ENCODE peak calls at places on chromosomes 2 and 18, in seven cellular contexts. One of them, this sample, is unnamed. For H3K27me3, the result is how much of the 10 kb centered on the place peaks cover.

GRCh38 chr2:196275646-196276352 is 104.4 kb upstream of the STK17B start:
- DNase-seq in endothelial cell of umbilical vein: no peak
- DNase-seq in ovary: no peak
- DNase-seq in endodermal cell: no peak
- DNase-seq in brain microvascular endothelial cell: peak
- DNase-seq in suprapubic skin: no peak
- DNase-seq in left lung: no peak
- DNase-seq in this sample: no peak

GRCh38 chr2:217124050-217124449 is 264.2 kb upstream of the TNP1 start:
- DNase-seq in endothelial cell of umbilical vein: no peak
- DNase-seq in brain microvascular endothelial cell: no peak
- DNase-seq in suprapubic skin: no peak
- DNase-seq in left lung: no peak
- DNase-seq in ovary: no peak
- DNase-seq in endodermal cell: no peak
- DNase-seq in this sample: no peak

GRCh38 chr18:57581301-57581934 is 5.1 kb downstream of the FECH start:
- DNase-seq in endodermal cell: no peak
- DNase-seq in endothelial cell of umbilical vein: no peak
- DNase-seq in ovary: no peak
- DNase-seq in left lung: no peak
- DNase-seq in brain microvascular endothelial cell: no peak
- DNase-seq in suprapubic skin: no peak
- DNase-seq in this sample: no peak

GRCh38 chr2:85132834-85133637 is at the start of gene TCF7L1:
- DNase-seq in endodermal cell: peak
- DNase-seq in ovary: peak
- DNase-seq in suprapubic skin: peak
- DNase-seq in left lung: peak
- DNase-seq in brain microvascular endothelial cell: peak
- DNase-seq in endothelial cell of umbilical vein: peak
- DNase-seq in this sample: peak

GRCh38 chr2:19178175-19178574 is 180.2 kb downstream of the OSR1 start:
- DNase-seq in suprapubic skin: no peak
- DNase-seq in endothelial cell of umbilical vein: no peak
- DNase-seq in ovary: no peak
- DNase-seq in endodermal cell: no peak
- DNase-seq in brain microvascular endothelial cell: peak
- DNase-seq in left lung: no peak
- DNase-seq in this sample: peak

GRCh38 chr2:142545036-142545435 is 332.4 kb upstream of the KYNU start:
- DNase-seq in suprapubic skin: no peak
- DNase-seq in brain microvascular endothelial cell: no peak
- DNase-seq in endothelial cell of umbilical vein: no peak
- DNase-seq in endodermal cell: no peak
- DNase-seq in left lung: no peak
- DNase-seq in ovary: no peak
- DNase-seq in this sample: no peak

GRCh38 chr2:104790100-104790811 is 63.7 kb upstream of the POU3F3 start:
- DNase-seq in endodermal cell: peak
- DNase-seq in ovary: no peak
- DNase-seq in endothelial cell of umbilical vein: no peak
- DNase-seq in brain microvascular endothelial cell: peak
- DNase-seq in left lung: no peak
- DNase-seq in suprapubic skin: no peak
- DNase-seq in this sample: no peak

GRCh38 chr2:20618468-20618885 is 32.4 kb downstream of the HS1BP3 start:
- DNase-seq in endothelial cell of umbilical vein: no peak
- DNase-seq in brain microvascular endothelial cell: no peak
- DNase-seq in left lung: no peak
- DNase-seq in suprapubic skin: peak
- DNase-seq in ovary: no peak
- DNase-seq in endodermal cell: no peak
- DNase-seq in this sample: no peak

DNA sequence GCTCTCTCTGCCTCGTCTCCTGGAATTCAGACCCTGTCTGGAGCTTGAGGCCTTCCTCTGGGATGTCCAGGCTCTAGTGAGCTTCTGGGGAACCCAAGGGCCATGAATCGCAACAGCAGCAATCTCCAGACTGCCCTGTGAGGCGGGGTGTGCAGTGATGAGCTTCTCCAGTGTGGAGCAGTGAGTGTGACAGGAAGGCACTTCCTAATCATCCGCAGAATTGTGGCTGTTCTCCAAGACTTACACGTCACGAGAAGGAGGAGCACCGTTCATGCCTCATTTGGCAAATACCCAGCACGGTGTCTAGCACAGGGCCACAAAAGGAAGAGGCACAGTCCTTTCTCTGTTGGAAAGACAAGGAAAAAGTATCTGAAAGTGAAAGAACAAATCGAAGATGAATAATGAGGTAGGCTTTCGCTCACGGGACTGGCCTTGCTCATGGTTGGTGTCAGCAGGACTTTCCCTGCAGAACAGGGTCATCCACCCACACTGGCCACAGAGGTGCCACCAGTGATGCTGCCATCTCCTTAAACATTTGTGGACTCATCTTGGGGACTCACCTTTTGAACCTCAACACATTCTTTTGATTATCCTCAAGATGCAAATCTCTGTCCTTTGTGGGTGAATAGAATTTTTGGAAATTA is 125.1 kb upstream of the HAAO start:
- DNase-seq in ovary: no peak
- DNase-seq in left lung: no peak
- DNase-seq in endothelial cell of umbilical vein: peak
- DNase-seq in brain microvascular endothelial cell: peak
- DNase-seq in endodermal cell: no peak
- DNase-seq in suprapubic skin: peak
- DNase-seq in this sample: no peak
- H3K4me3 ChIP-seq in ovary: no peak
- H3K4me3 ChIP-seq in left lung: no peak
- H3K4me3 ChIP-seq in endothelial cell of umbilical vein: no peak
- H3K4me3 ChIP-seq in brain microvascular endothelial cell: no peak
- H3K4me3 ChIP-seq in endodermal cell: no peak
- H3K4me3 ChIP-seq in suprapubic skin: no peak
- H3K4me3 ChIP-seq in this sample: no peak

GRCh38 chr2:173402405-173402974 is 47.8 kb downstream of the CDCA7 start:
- DNase-seq in endothelial cell of umbilical vein: peak
- DNase-seq in brain microvascular endothelial cell: peak
- DNase-seq in endodermal cell: peak
- DNase-seq in suprapubic skin: peak
- DNase-seq in ovary: peak
- DNase-seq in left lung: no peak
- DNase-seq in this sample: peak

GRCh38 chr2:173401716-173402326 is 47.1 kb downstream of the CDCA7 start:
- DNase-seq in endothelial cell of umbilical vein: peak
- DNase-seq in left lung: no peak
- DNase-seq in suprapubic skin: no peak
- DNase-seq in brain microvascular endothelial cell: peak
- DNase-seq in ovary: no peak
- DNase-seq in endodermal cell: peak
- DNase-seq in this sample: peak

GRCh38 chr2:173397539-173397938 is 42.9 kb downstream of the CDCA7 start:
- DNase-seq in endodermal cell: peak
- DNase-seq in brain microvascular endothelial cell: no peak
- DNase-seq in ovary: no peak
- DNase-seq in suprapubic skin: no peak
- DNase-seq in endothelial cell of umbilical vein: no peak
- DNase-seq in left lung: no peak
- DNase-seq in this sample: peak

GRCh38 chr2:173399229-173399628 is 44.6 kb downstream of the CDCA7 start:
- DNase-seq in brain microvascular endothelial cell: no peak
- DNase-seq in suprapubic skin: no peak
- DNase-seq in endodermal cell: no peak
- DNase-seq in endothelial cell of umbilical vein: no peak
- DNase-seq in ovary: no peak
- DNase-seq in left lung: no peak
- DNase-seq in this sample: no peak

GRCh38 chr2:173400760-173401159 is 46.1 kb downstream of the CDCA7 start:
- DNase-seq in endodermal cell: peak
- DNase-seq in brain microvascular endothelial cell: no peak
- DNase-seq in endothelial cell of umbilical vein: peak
- DNase-seq in ovary: no peak
- DNase-seq in left lung: no peak
- DNase-seq in suprapubic skin: no peak
- DNase-seq in this sample: no peak
- TF ChIP-seq CTCF in endodermal cell: peak
- TF ChIP-seq CTCF in brain microvascular endothelial cell: peak
- TF ChIP-seq CTCF in endothelial cell of umbilical vein: peak
- TF ChIP-seq CTCF in ovary: no peak
- TF ChIP-seq CTCF in left lung: no peak
- TF ChIP-seq CTCF in suprapubic skin: no peak
- TF ChIP-seq CTCF in this sample: peak

DNA sequence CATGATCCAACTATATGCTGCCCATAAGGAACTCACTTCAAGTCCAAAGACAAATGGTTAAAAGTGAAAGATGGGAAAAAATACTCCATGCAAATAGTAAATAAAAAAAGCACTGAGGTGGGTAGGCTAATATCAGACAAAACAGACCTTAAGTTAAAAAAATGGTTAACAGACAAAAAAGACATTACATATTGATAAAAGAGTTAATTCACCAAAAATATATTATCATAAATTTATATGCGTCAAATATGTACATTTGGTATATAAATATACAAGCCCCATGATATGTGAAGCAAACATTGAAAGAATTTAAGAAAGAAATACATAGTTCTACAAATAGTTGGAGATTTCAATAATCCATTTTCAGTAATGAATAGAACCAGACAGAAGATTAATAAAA is 31.0 kb downstream of the ROCK1 start:
- DNase-seq in endodermal cell: no peak
- DNase-seq in endothelial cell of umbilical vein: no peak
- DNase-seq in suprapubic skin: no peak
- DNase-seq in left lung: no peak
- DNase-seq in ovary: no peak
- DNase-seq in brain microvascular endothelial cell: no peak
- DNase-seq in this sample: no peak
- H3K27me3 ChIP-seq in endodermal cell: under half
- H3K27me3 ChIP-seq in endothelial cell of umbilical vein: under half
- H3K27me3 ChIP-seq in suprapubic skin: under half
- H3K27me3 ChIP-seq in left lung: under half
- H3K27me3 ChIP-seq in ovary: under half
- H3K27me3 ChIP-seq in brain microvascular endothelial cell: under half
- H3K27me3 ChIP-seq in this sample: under half

GRCh38 chr2:100561191-100561590 is 1.6 kb upstream of the PDCL3 start:
- DNase-seq in suprapubic skin: no peak
- DNase-seq in endodermal cell: no peak
- DNase-seq in left lung: no peak
- DNase-seq in endothelial cell of umbilical vein: no peak
- DNase-seq in ovary: no peak
- DNase-seq in brain microvascular endothelial cell: no peak
- DNase-seq in this sample: peak
- H3K4me3 ChIP-seq in suprapubic skin: no peak
- H3K4me3 ChIP-seq in endodermal cell: no peak
- H3K4me3 ChIP-seq in left lung: no peak
- H3K4me3 ChIP-seq in endothelial cell of umbilical vein: no peak
- H3K4me3 ChIP-seq in ovary: no peak
- H3K4me3 ChIP-seq in brain microvascular endothelial cell: no peak
- H3K4me3 ChIP-seq in this sample: no peak

GRCh38 chr2:74632209-74632938 is 15.8 kb downstream of the M1AP start:
- DNase-seq in endodermal cell: peak
- DNase-seq in left lung: no peak
- DNase-seq in endothelial cell of umbilical vein: no peak
- DNase-seq in ovary: no peak
- DNase-seq in suprapubic skin: no peak
- DNase-seq in brain microvascular endothelial cell: peak
- DNase-seq in this sample: peak
- TF ChIP-seq CTCF in endodermal cell: peak
- TF ChIP-seq CTCF in left lung: no peak
- TF ChIP-seq CTCF in endothelial cell of umbilical vein: no peak
- TF ChIP-seq CTCF in ovary: no peak
- TF ChIP-seq CTCF in suprapubic skin: no peak
- TF ChIP-seq CTCF in brain microvascular endothelial cell: peak
- TF ChIP-seq CTCF in this sample: no peak

GRCh38 chr2:235575904-235576303 is 82.1 kb downstream of the AGAP1 start:
- DNase-seq in suprapubic skin: no peak
- DNase-seq in endodermal cell: no peak
- DNase-seq in ovary: no peak
- DNase-seq in left lung: no peak
- DNase-seq in brain microvascular endothelial cell: no peak
- DNase-seq in endothelial cell of umbilical vein: no peak
- DNase-seq in this sample: no peak
- H3K27me3 ChIP-seq in suprapubic skin: under half
- H3K27me3 ChIP-seq in endodermal cell: under half
- H3K27me3 ChIP-seq in ovary: under half
- H3K27me3 ChIP-seq in left lung: under half
- H3K27me3 ChIP-seq in brain microvascular endothelial cell: under half
- H3K27me3 ChIP-seq in endothelial cell of umbilical vein: under half
- H3K27me3 ChIP-seq in this sample: under half

DNA sequence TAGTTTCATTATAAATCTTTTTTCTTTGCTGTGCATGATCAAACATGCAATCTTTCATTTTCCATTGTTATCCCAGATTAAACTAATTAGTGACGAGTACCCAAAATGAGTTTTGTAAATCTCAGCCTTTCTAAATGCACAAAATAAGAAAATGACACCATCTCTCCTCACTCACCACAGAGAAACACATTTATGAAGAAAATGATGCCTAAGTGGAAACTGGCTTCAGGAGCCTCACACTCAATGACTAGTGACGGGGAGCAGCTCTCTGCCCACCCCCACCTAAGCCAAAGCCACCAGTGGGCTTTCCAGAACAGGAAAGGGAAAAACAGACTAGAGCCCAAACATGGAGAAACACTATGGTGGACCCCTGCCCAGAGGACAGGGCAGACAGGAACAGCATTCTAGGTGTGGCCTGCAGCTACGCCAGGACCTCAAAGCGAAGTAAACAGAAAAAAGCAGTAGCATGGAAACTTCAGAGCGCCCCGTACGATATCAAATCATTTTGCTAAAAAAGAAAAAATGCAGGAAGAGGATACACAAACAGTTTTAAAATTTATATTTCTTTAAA is 113.5 kb downstream of the RBMS1 start:
- DNase-seq in left lung: no peak
- DNase-seq in endodermal cell: no peak
- DNase-seq in ovary: no peak
- DNase-seq in brain microvascular endothelial cell: no peak
- DNase-seq in endothelial cell of umbilical vein: no peak
- DNase-seq in suprapubic skin: no peak
- DNase-seq in this sample: no peak
- H3K4me3 ChIP-seq in left lung: no peak
- H3K4me3 ChIP-seq in endodermal cell: no peak
- H3K4me3 ChIP-seq in ovary: no peak
- H3K4me3 ChIP-seq in brain microvascular endothelial cell: no peak
- H3K4me3 ChIP-seq in endothelial cell of umbilical vein: no peak
- H3K4me3 ChIP-seq in suprapubic skin: no peak
- H3K4me3 ChIP-seq in this sample: no peak

This sample was measured in bronchial epithelial cell.